ENCODE peak calls at places on chromosome 15, in six cellular contexts. B is stimulated activated CD4-positive, alpha-beta T cell treated with anti-CD3 and anti-CD28 coated beads, Interleukin-2, amount 100 ng/mL, for 24 hours; X is nucleus accumbens; J is mucosa of descending colon; Y is AG10803; U is cardiac muscle cell. A is an unnamed sample.

GRCh38 chr15:36879568-36880225 is 220.7 kb downstream of the MEIS2 start:
- DNase-seq in B (no peak), X (no peak), J (no peak), Y (no peak), U (no peak), A (no peak)

GRCh38 chr15:76753131-76753530 is 152.0 kb downstream of the SCAPER start:
- DNase-seq in B (no peak), X (no peak), J (no peak), Y (no peak), U (no peak), A (no peak)

GRCh38 chr15:87154771-87155170 is 1075.1 kb downstream of the AGBL1 start:
- DNase-seq in B (no peak), X (no peak), J (no peak), Y (peak; percentile 45), U (peak; percentile 2), A (no peak)

GRCh38 chr15:85959573-85959972 is 120.1 kb upstream of the AGBL1 start:
- DNase-seq in B (no peak), X (no peak), J (no peak), Y (no peak), U (no peak), A (no peak)

GRCh38 chr15:100131321-100132224 is 210.2 kb downstream of the ADAMTS17 start:
- DNase-seq in B (peak; percentile 57), X (no peak), J (peak; percentile 60), Y (peak; percentile 18), U (peak; percentile 75), A (peak; percentile 30)

GRCh38 chr15:41125950-41126642 is 10.0 kb upstream of the INO80 start:
- DNase-seq in B (no peak), X (no peak), J (no peak), Y (no peak), U (no peak), A (no peak)

GRCh38 chr15:77832874-77833273 is 200.2 kb upstream of the LINGO1 start:
- DNase-seq in B (no peak), X (no peak), J (peak; percentile 2), Y (no peak), U (no peak), A (no peak)

GRCh38 chr15:64753419-64754185 is 21.8 kb downstream of the RBPMS2 start:
- DNase-seq in B (no peak), X (no peak), J (no peak), Y (no peak), U (no peak), A (no peak)

GRCh38 chr15:94584833-94585244 is 353.5 kb downstream of the MCTP2 start:
- DNase-seq in B (peak; percentile 54), X (no peak), J (no peak), Y (no peak), U (peak; percentile 57), A (peak; percentile 5)

GRCh38 chr15:25862087-25862468 is 1.0 kb downstream of the ATP10A start:
- DNase-seq in B (no peak), X (no peak), J (no peak), Y (peak; percentile 39), U (no peak), A (no peak)

GRCh38 chr15:71433402-71433801 is 318.1 kb downstream of the THSD4 start:
- DNase-seq in B (no peak), X (no peak), J (no peak), Y (no peak), U (no peak), A (no peak)